ENCODE peak calls at places on chromosomes 12 and 14, in nine cellular contexts. D, U, X, G, B, Y, J, C and F are unnamed samples.

GRCh38 chr12:114916124-114916523 is 232.1 kb upstream of the TBX3 start:
- DNase-seq in D (no peak), G (no peak), U (no peak), J (no peak), X (peak; percentile 74), Y (no peak), B (no peak), C (no peak), F (no peak)

GRCh38 chr14:68674538-68675232 is 118.2 kb downstream of the ZFP36L1 start:
- DNase-seq in G (no peak), Y (no peak), D (no peak), B (no peak), J (no peak), X (no peak), C (no peak), U (no peak), F (no peak)

GRCh38 chr12:34399631-34400422 is 377.5 kb downstream of the ALG10 start:
- DNase-seq in U (no peak), Y (no peak), B (peak; percentile 1), J (peak; percentile 0), G (no peak), X (no peak), C (no peak), D (no peak), F (no peak)

GRCh38 chr12:106131671-106132070 is 7.1 kb downstream of the NUAK1 start:
- DNase-seq in Y (no peak), G (no peak), C (no peak), X (peak; percentile 43), U (no peak), B (no peak), D (no peak), J (no peak), F (no peak)

GRCh38 chr14:44960646-44961045 is 1.1 kb downstream of the KLHL28 start:
- DNase-seq in C (no peak), J (no peak), D (no peak), X (no peak), U (no peak), G (no peak), Y (no peak), B (no peak), F (no peak)

GRCh38 chr14:101101456-101102056 is 198.0 kb upstream of the RTL1 start:
- DNase-seq in D (no peak), C (no peak), X (no peak), U (peak; percentile 7), J (no peak), Y (no peak), G (no peak), B (no peak), F (no peak)

GRCh38 chr12:112537710-112538396 is 119.1 kb downstream of the PTPN11 start:
- DNase-seq in C (peak; percentile 36), J (no peak), G (no peak), D (no peak), B (no peak), Y (no peak), U (no peak), X (no peak), F (no peak)

GRCh38 chr14:71776463-71777359 is 155.5 kb upstream of the RGS6 start:
- DNase-seq in G (no peak), B (no peak), J (no peak), D (no peak), X (peak; percentile 77), U (no peak), Y (no peak), C (no peak), F (no peak)

GRCh38 chr14:46663382-46663781 is 11.8 kb upstream of the RPL10L start:
- DNase-seq in D (no peak), B (no peak), J (no peak), C (no peak), U (no peak), Y (no peak), G (no peak), X (no peak), F (no peak)